ENCODE peak calls at places on chromosomes 6 and 20, in five cellular contexts. Y is H1, N is AG04450, J is stomach, F is astrocyte of the cerebellum. C is an unnamed sample.

GRCh38 chr20:51610111-51610510 is 67.6 kb upstream of the NFATC2 start:
- DNase-seq in Y (no peak), F (no peak), J (no peak), N (no peak), C (no peak)

GRCh38 chr6:104597541-104598050 is 262.1 kb downstream of the HACE1 start:
- DNase-seq in J (no peak), N (no peak), Y (no peak), F (peak), C (no peak)

GRCh38 chr20:13941031-13941430 is 49.4 kb downstream of the SEL1L2 start:
- DNase-seq in J (no peak), Y (no peak), N (no peak), F (no peak), C (no peak)

GRCh38 chr20:37308098-37309050 is 18.9 kb downstream of the MANBAL start:
- DNase-seq in F (no peak), J (no peak), Y (no peak), N (no peak), C (no peak)

GRCh38 chr20:20231528-20232298 is 136.2 kb upstream of the INSM1 start:
- DNase-seq in N (no peak), F (no peak), J (no peak), Y (no peak), C (no peak)

GRCh38 chr20:35698298-35699126 is 640 bp downstream of the NFS1 start:
- DNase-seq in J (peak), F (no peak), Y (no peak), N (no peak), C (no peak)

GRCh38 chr6:15922510-15923307 is 206.2 kb upstream of the MYLIP start:
- DNase-seq in N (no peak), Y (no peak), J (no peak), F (peak), C (no peak)

GRCh38 chr20:10679269-10679668 is 5.5 kb upstream of the JAG1 start:
- DNase-seq in N (no peak), J (no peak), Y (no peak), F (no peak), C (no peak)

GRCh38 chr6:95087394-95088097 is 489.8 kb upstream of the MANEA start:
- DNase-seq in F (peak), Y (no peak), N (peak), J (no peak), C (no peak)

GRCh38 chr6:42269553-42269952 is 51.9 kb upstream of the MRPS10 start:
- DNase-seq in J (peak), F (no peak), N (no peak), Y (no peak), C (no peak)

GRCh38 chr6:11921017-11921438 is 91.1 kb upstream of the HIVEP1 start:
- DNase-seq in N (peak), Y (no peak), F (peak), J (peak), C (no peak)

GRCh38 chr6:87054143-87054833 is 40.6 kb downstream of the CGA start:
- DNase-seq in F (no peak), N (no peak), Y (no peak), J (no peak), C (no peak)
- H3K4me3 ChIP-seq in F (no peak), N (no peak), Y (no peak), J (no peak), C (no peak)

DNA sequence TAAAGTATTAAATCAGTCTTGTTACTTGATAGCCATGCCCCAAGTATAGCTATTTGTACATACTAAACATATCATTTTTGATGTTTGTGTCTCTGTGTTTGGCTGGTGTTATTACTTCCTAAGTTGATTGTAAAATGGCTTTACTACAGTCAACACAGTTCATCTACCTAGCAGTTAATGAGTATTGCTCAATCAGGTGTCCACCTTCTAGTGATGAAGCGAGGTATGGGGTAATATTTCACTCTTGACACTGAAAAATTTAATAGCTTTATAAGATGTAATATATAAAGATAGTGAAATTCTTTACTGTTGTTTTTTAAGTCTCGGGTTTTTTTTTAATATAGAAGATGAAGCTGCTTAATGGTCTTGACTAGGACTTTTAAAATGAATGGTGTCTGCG is 18.9 kb downstream of the TMEM14A start:
- DNase-seq in F (no peak), N (no peak), J (no peak), Y (no peak), C (no peak)
- H3K4me3 ChIP-seq in F (no peak), N (no peak), J (no peak), Y (no peak), C (no peak)

GRCh38 chr20:50379049-50379990 is 130.9 kb upstream of the PTPN1 start:
- DNase-seq in N (peak), J (peak), F (peak), Y (no peak), C (no peak)
- H3K4me3 ChIP-seq in N (peak), J (no peak), F (no peak), Y (no peak), C (no peak)

GRCh38 chr6:29793036-29793356 is 34.6 kb upstream of the HLA-G start:
- DNase-seq in Y (no peak), J (no peak), F (no peak), N (no peak), C (no peak)
- H3K4me3 ChIP-seq in Y (peak), J (peak), F (no peak), N (no peak), C (peak)

GRCh38 chr6:17283074-17283473 is 1.9 kb downstream of the RBM24 start:
- DNase-seq in N (no peak), J (no peak), Y (no peak), F (no peak), C (no peak)
- H3K4me3 ChIP-seq in N (peak), J (peak), Y (no peak), F (peak), C (no peak)

GRCh38 chr6:36340341-36340670 is 3.6 kb upstream of the BNIP5 start:
- DNase-seq in N (no peak), F (no peak), J (no peak), Y (no peak), C (no peak)
- H3K4me3 ChIP-seq in N (no peak), F (no peak), J (no peak), Y (no peak), C (no peak)